ENCODE peak calls at places on chromosomes 6 and 20, in nine cellular contexts. One of them, this sample, is unnamed.

GRCh38 chr6:140572867-140573266 is 1198.4 kb upstream of the CITED2 start:
- DNase-seq in fibroblast of the aortic adventitia: no peak
- DNase-seq in uterus: no peak
- DNase-seq in kidney epithelial cell: no peak
- DNase-seq in IMR-90: no peak
- DNase-seq in foreskin fibroblast: no peak
- DNase-seq in heart right ventricle: no peak
- DNase-seq in prostate gland: no peak
- DNase-seq in cardiac fibroblast: no peak
- DNase-seq in this sample: no peak

GRCh38 chr20:62952373-62953166 is at the start of gene SLC17A9:
- DNase-seq in IMR-90: peak
- DNase-seq in heart right ventricle: peak
- DNase-seq in prostate gland: no peak
- DNase-seq in uterus: peak
- DNase-seq in fibroblast of the aortic adventitia: no peak
- DNase-seq in cardiac fibroblast: peak
- DNase-seq in foreskin fibroblast: peak
- DNase-seq in kidney epithelial cell: no peak
- DNase-seq in this sample: peak

GRCh38 chr6:17847203-17847602 is 140.2 kb downstream of the KIF13A start:
- DNase-seq in heart right ventricle: no peak
- DNase-seq in prostate gland: no peak
- DNase-seq in cardiac fibroblast: no peak
- DNase-seq in uterus: no peak
- DNase-seq in IMR-90: no peak
- DNase-seq in fibroblast of the aortic adventitia: no peak
- DNase-seq in foreskin fibroblast: no peak
- DNase-seq in kidney epithelial cell: no peak
- DNase-seq in this sample: no peak

GRCh38 chr6:159134701-159135364 is 34.4 kb upstream of the FNDC1 start:
- DNase-seq in prostate gland: peak
- DNase-seq in cardiac fibroblast: peak
- DNase-seq in kidney epithelial cell: peak
- DNase-seq in IMR-90: peak
- DNase-seq in heart right ventricle: no peak
- DNase-seq in foreskin fibroblast: peak
- DNase-seq in fibroblast of the aortic adventitia: peak
- DNase-seq in uterus: peak
- DNase-seq in this sample: peak

GRCh38 chr20:23100021-23100753 is 14.1 kb upstream of the CD93 start:
- DNase-seq in foreskin fibroblast: no peak
- DNase-seq in prostate gland: peak
- DNase-seq in IMR-90: no peak
- DNase-seq in uterus: no peak
- DNase-seq in kidney epithelial cell: no peak
- DNase-seq in fibroblast of the aortic adventitia: no peak
- DNase-seq in cardiac fibroblast: no peak
- DNase-seq in heart right ventricle: no peak
- DNase-seq in this sample: no peak

GRCh38 chr20:19683168-19683567 is 74.9 kb upstream of the RIN2 start:
- DNase-seq in uterus: no peak
- DNase-seq in IMR-90: no peak
- DNase-seq in cardiac fibroblast: no peak
- DNase-seq in kidney epithelial cell: no peak
- DNase-seq in heart right ventricle: no peak
- DNase-seq in foreskin fibroblast: no peak
- DNase-seq in prostate gland: no peak
- DNase-seq in fibroblast of the aortic adventitia: no peak
- DNase-seq in this sample: no peak

GRCh38 chr6:16766836-16767745 is 5.8 kb upstream of the ATXN1 start:
- DNase-seq in uterus: no peak
- DNase-seq in cardiac fibroblast: no peak
- DNase-seq in prostate gland: no peak
- DNase-seq in kidney epithelial cell: no peak
- DNase-seq in fibroblast of the aortic adventitia: peak
- DNase-seq in IMR-90: peak
- DNase-seq in foreskin fibroblast: peak
- DNase-seq in heart right ventricle: no peak
- DNase-seq in this sample: no peak

GRCh38 chr20:38825901-38826625 is 20.6 kb downstream of the PPP1R16B start:
- DNase-seq in cardiac fibroblast: peak
- DNase-seq in prostate gland: no peak
- DNase-seq in fibroblast of the aortic adventitia: peak
- DNase-seq in uterus: no peak
- DNase-seq in foreskin fibroblast: peak
- DNase-seq in kidney epithelial cell: peak
- DNase-seq in heart right ventricle: no peak
- DNase-seq in IMR-90: peak
- DNase-seq in this sample: no peak

GRCh38 chr20:59013031-59013951 is 5.9 kb upstream of the TUBB1 start:
- DNase-seq in kidney epithelial cell: no peak
- DNase-seq in prostate gland: no peak
- DNase-seq in IMR-90: no peak
- DNase-seq in uterus: no peak
- DNase-seq in cardiac fibroblast: no peak
- DNase-seq in foreskin fibroblast: no peak
- DNase-seq in fibroblast of the aortic adventitia: no peak
- DNase-seq in heart right ventricle: no peak
- DNase-seq in this sample: no peak

GRCh38 chr20:18971574-18971973 is 158.0 kb downstream of the SCP2D1 start:
- DNase-seq in IMR-90: no peak
- DNase-seq in heart right ventricle: no peak
- DNase-seq in cardiac fibroblast: no peak
- DNase-seq in prostate gland: no peak
- DNase-seq in foreskin fibroblast: no peak
- DNase-seq in uterus: no peak
- DNase-seq in fibroblast of the aortic adventitia: no peak
- DNase-seq in kidney epithelial cell: no peak
- DNase-seq in this sample: no peak

GRCh38 chr6:105024803-105025202 is 67.9 kb downstream of the LIN28B start:
- DNase-seq in kidney epithelial cell: no peak
- DNase-seq in foreskin fibroblast: no peak
- DNase-seq in IMR-90: no peak
- DNase-seq in uterus: no peak
- DNase-seq in heart right ventricle: no peak
- DNase-seq in fibroblast of the aortic adventitia: no peak
- DNase-seq in cardiac fibroblast: no peak
- DNase-seq in prostate gland: no peak
- DNase-seq in this sample: no peak

GRCh38 chr6:139699335-139699734 is 324.9 kb upstream of the CITED2 start:
- DNase-seq in kidney epithelial cell: no peak
- DNase-seq in IMR-90: peak
- DNase-seq in heart right ventricle: no peak
- DNase-seq in fibroblast of the aortic adventitia: peak
- DNase-seq in foreskin fibroblast: peak
- DNase-seq in cardiac fibroblast: peak
- DNase-seq in uterus: no peak
- DNase-seq in prostate gland: no peak
- DNase-seq in this sample: no peak

GRCh38 chr20:20027284-20027683 is 10.1 kb downstream of the NAA20 start:
- DNase-seq in fibroblast of the aortic adventitia: no peak
- DNase-seq in kidney epithelial cell: no peak
- DNase-seq in IMR-90: no peak
- DNase-seq in uterus: no peak
- DNase-seq in heart right ventricle: no peak
- DNase-seq in cardiac fibroblast: no peak
- DNase-seq in foreskin fibroblast: no peak
- DNase-seq in prostate gland: no peak
- DNase-seq in this sample: no peak

GRCh38 chr6:44668391-44668930 is 281.0 kb downstream of the CDC5L start:
- DNase-seq in foreskin fibroblast: no peak
- DNase-seq in uterus: no peak
- DNase-seq in IMR-90: no peak
- DNase-seq in prostate gland: no peak
- DNase-seq in kidney epithelial cell: no peak
- DNase-seq in heart right ventricle: no peak
- DNase-seq in cardiac fibroblast: no peak
- DNase-seq in fibroblast of the aortic adventitia: no peak
- DNase-seq in this sample: no peak

GRCh38 chr6:144179817-144180216 is 29.5 kb downstream of the STX11 start:
- DNase-seq in foreskin fibroblast: no peak
- DNase-seq in IMR-90: no peak
- DNase-seq in kidney epithelial cell: no peak
- DNase-seq in heart right ventricle: no peak
- DNase-seq in fibroblast of the aortic adventitia: no peak
- DNase-seq in cardiac fibroblast: no peak
- DNase-seq in uterus: no peak
- DNase-seq in prostate gland: no peak
- DNase-seq in this sample: no peak
- H3K4me3 ChIP-seq in foreskin fibroblast: no peak
- H3K4me3 ChIP-seq in IMR-90: no peak
- H3K4me3 ChIP-seq in kidney epithelial cell: no peak
- H3K4me3 ChIP-seq in heart right ventricle: no peak
- H3K4me3 ChIP-seq in fibroblast of the aortic adventitia: no peak
- H3K4me3 ChIP-seq in cardiac fibroblast: no peak
- H3K4me3 ChIP-seq in uterus: no peak
- H3K4me3 ChIP-seq in prostate gland: no peak
- H3K4me3 ChIP-seq in this sample: no peak

GRCh38 chr20:47377122-47377722 is 20.7 kb upstream of the ZMYND8 start:
- DNase-seq in IMR-90: no peak
- DNase-seq in fibroblast of the aortic adventitia: no peak
- DNase-seq in foreskin fibroblast: no peak
- DNase-seq in heart right ventricle: no peak
- DNase-seq in cardiac fibroblast: no peak
- DNase-seq in uterus: no peak
- DNase-seq in prostate gland: peak
- DNase-seq in kidney epithelial cell: no peak
- DNase-seq in this sample: no peak
- TF ChIP-seq CTCF in IMR-90: no peak
- TF ChIP-seq CTCF in fibroblast of the aortic adventitia: no peak
- TF ChIP-seq CTCF in foreskin fibroblast: no peak
- TF ChIP-seq CTCF in heart right ventricle: no peak
- TF ChIP-seq CTCF in cardiac fibroblast: no peak
- TF ChIP-seq CTCF in uterus: no peak
- TF ChIP-seq CTCF in prostate gland: no peak
- TF ChIP-seq CTCF in kidney epithelial cell: no peak
- TF ChIP-seq CTCF in this sample: no peak

DNA sequence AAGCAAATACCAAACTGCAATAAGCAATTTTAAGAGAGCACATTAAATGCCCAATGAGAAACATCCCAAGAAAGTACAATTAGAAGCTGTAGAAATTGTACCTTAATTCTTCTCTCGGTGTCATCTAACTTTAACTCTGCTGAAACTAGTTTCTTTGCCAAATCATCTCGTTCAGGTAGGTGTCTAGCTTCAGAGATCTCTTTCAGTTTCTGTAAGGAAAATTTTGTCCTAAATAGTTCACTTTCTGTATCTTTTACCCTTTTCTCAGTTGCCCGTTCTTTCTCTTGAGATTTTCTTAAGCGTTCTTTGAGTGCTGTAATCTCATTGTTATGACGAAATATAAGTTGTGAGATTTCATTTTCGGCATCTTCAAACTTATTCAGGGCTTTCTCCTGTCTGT is 24.1 kb downstream of the LCA5 start:
- DNase-seq in kidney epithelial cell: no peak
- DNase-seq in cardiac fibroblast: no peak
- DNase-seq in uterus: no peak
- DNase-seq in prostate gland: no peak
- DNase-seq in fibroblast of the aortic adventitia: no peak
- DNase-seq in foreskin fibroblast: no peak
- DNase-seq in heart right ventricle: no peak
- DNase-seq in IMR-90: no peak
- DNase-seq in this sample: no peak
- H3K4me3 ChIP-seq in kidney epithelial cell: no peak
- H3K4me3 ChIP-seq in cardiac fibroblast: no peak
- H3K4me3 ChIP-seq in uterus: no peak
- H3K4me3 ChIP-seq in prostate gland: no peak
- H3K4me3 ChIP-seq in fibroblast of the aortic adventitia: no peak
- H3K4me3 ChIP-seq in foreskin fibroblast: no peak
- H3K4me3 ChIP-seq in heart right ventricle: no peak
- H3K4me3 ChIP-seq in IMR-90: no peak
- H3K4me3 ChIP-seq in this sample: no peak

GRCh38 chr6:41371461-41371991 is 36.1 kb downstream of the NCR2 start:
- DNase-seq in foreskin fibroblast: peak
- DNase-seq in fibroblast of the aortic adventitia: peak
- DNase-seq in uterus: peak
- DNase-seq in heart right ventricle: peak
- DNase-seq in cardiac fibroblast: peak
- DNase-seq in kidney epithelial cell: no peak
- DNase-seq in prostate gland: no peak
- DNase-seq in IMR-90: peak
- DNase-seq in this sample: no peak
- TF ChIP-seq CTCF in foreskin fibroblast: peak
- TF ChIP-seq CTCF in fibroblast of the aortic adventitia: peak
- TF ChIP-seq CTCF in uterus: peak
- TF ChIP-seq CTCF in heart right ventricle: peak
- TF ChIP-seq CTCF in cardiac fibroblast: peak
- TF ChIP-seq CTCF in kidney epithelial cell: peak
- TF ChIP-seq CTCF in prostate gland: no peak
- TF ChIP-seq CTCF in IMR-90: peak
- TF ChIP-seq CTCF in this sample: no peak

GRCh38 chr6:14258695-14259655 is 141.4 kb downstream of the CD83 start:
- DNase-seq in prostate gland: no peak
- DNase-seq in fibroblast of the aortic adventitia: no peak
- DNase-seq in heart right ventricle: no peak
- DNase-seq in foreskin fibroblast: no peak
- DNase-seq in kidney epithelial cell: no peak
- DNase-seq in uterus: no peak
- DNase-seq in cardiac fibroblast: no peak
- DNase-seq in IMR-90: peak
- DNase-seq in this sample: no peak
- H3K4me3 ChIP-seq in prostate gland: no peak
- H3K4me3 ChIP-seq in fibroblast of the aortic adventitia: no peak
- H3K4me3 ChIP-seq in heart right ventricle: no peak
- H3K4me3 ChIP-seq in foreskin fibroblast: no peak
- H3K4me3 ChIP-seq in kidney epithelial cell: no peak
- H3K4me3 ChIP-seq in uterus: no peak
- H3K4me3 ChIP-seq in cardiac fibroblast: no peak
- H3K4me3 ChIP-seq in IMR-90: no peak
- H3K4me3 ChIP-seq in this sample: no peak

DNA sequence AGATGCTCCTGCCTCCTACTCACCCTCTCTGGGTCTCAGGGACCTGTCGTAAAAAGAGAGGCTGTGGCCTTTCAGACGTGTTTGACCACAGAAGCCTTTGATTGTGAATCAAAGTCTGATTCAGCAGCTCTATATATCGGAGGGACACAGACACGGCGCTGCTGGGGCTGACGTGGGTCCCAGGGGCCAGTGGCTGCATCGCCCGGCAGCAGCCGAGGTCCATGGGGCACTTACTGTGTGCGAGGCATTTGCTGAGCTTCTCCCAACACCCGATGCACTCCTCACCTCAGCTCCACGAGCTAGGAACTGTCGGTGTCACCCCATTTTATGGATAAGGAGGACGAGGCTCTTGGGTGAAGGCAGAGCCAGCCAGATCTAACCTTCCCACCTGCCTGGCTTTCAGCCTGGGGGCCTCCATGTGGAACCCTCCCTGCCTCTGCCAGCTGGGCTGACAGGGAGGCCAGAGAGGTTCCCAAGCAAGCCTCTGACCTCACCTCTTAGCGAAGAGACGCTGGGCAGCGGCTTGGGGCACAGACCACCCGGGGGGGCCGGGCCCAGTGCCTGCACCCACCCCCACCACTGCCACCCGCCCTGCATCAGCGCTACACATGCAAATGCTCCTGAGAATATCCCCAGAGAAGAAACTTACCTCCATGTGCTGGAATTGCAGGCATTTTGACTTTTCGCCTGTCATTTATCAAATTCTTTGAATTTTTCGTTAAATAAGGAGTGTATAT is 19.9 kb downstream of the PMEPA1 start:
- DNase-seq in prostate gland: no peak
- DNase-seq in cardiac fibroblast: no peak
- DNase-seq in fibroblast of the aortic adventitia: no peak
- DNase-seq in uterus: no peak
- DNase-seq in foreskin fibroblast: no peak
- DNase-seq in IMR-90: no peak
- DNase-seq in kidney epithelial cell: no peak
- DNase-seq in heart right ventricle: no peak
- DNase-seq in this sample: no peak
- TF ChIP-seq CTCF in prostate gland: no peak
- TF ChIP-seq CTCF in cardiac fibroblast: no peak
- TF ChIP-seq CTCF in fibroblast of the aortic adventitia: no peak
- TF ChIP-seq CTCF in uterus: no peak
- TF ChIP-seq CTCF in foreskin fibroblast: no peak
- TF ChIP-seq CTCF in IMR-90: no peak
- TF ChIP-seq CTCF in kidney epithelial cell: no peak
- TF ChIP-seq CTCF in heart right ventricle: no peak
- TF ChIP-seq CTCF in this sample: no peak

This sample was measured in CD8-positive, alpha-beta T cell.